ENCODE peak calls at places on chromosome 17, in four cellular contexts. Q is stimulated activated CD8-positive, alpha-beta memory T cell treated with anti-CD3 and anti-CD28 coated beads, Interleukin-4, amount 100 ng/mL, for 24 hours; B is NCI-H1092 treated with DMSO at 0.1 percent for 48 hours; G is cardiac fibroblast. P is an unnamed sample.

GRCh38 chr17:50062323-50063243 is 6.7 kb downstream of the ITGA3 start:
- DNase-seq in Q (no peak), B (no peak), G (peak; percentile 90), P (peak; percentile 35)

GRCh38 chr17:51860934-51861561 is 297.5 kb downstream of the CA10 start:
- DNase-seq in Q (no peak), B (peak; percentile 91), G (peak; percentile 3), P (no peak)

GRCh38 chr17:64938925-64939474 is 19.7 kb upstream of the LRRC37A3 start:
- DNase-seq in Q (peak; percentile 37), B (no peak), G (peak; percentile 53), P (peak; percentile 74)

GRCh38 chr17:76735006-76735405 is 2.1 kb downstream of the SRSF2 start:
- DNase-seq in Q (no peak), B (no peak), G (peak; percentile 51), P (peak; percentile 48)

GRCh38 chr17:77126519-77126918 is 14.2 kb upstream of the SEC14L1 start:
- DNase-seq in Q (no peak), B (peak; percentile 51), G (no peak), P (peak; percentile 89)

GRCh38 chr17:2093349-2093748 is 38.4 kb downstream of the HIC1 start:
- DNase-seq in Q (no peak), B (no peak), G (no peak), P (no peak)

GRCh38 chr17:39925282-39926134 is 1.9 kb downstream of the ORMDL3 start:
- DNase-seq in Q (no peak), B (no peak), G (peak; percentile 6), P (no peak)

GRCh38 chr17:50834786-50835562 is 412 bp upstream of the WFIKKN2 start:
- DNase-seq in Q (no peak), B (no peak), G (peak; percentile 51), P (peak; percentile 19)

GRCh38 chr17:50830994-50831393 is 4.4 kb upstream of the WFIKKN2 start:
- DNase-seq in Q (no peak), B (no peak), G (no peak), P (no peak)

GRCh38 chr17:81371910-81372760 is 23.1 kb upstream of the BAHCC1 start:
- DNase-seq in Q (no peak), B (peak; percentile 19), G (peak; percentile 65), P (peak; percentile 74)

GRCh38 chr17:81387235-81388060 is 7.8 kb upstream of the BAHCC1 start:
- DNase-seq in Q (no peak), B (no peak), G (peak; percentile 70), P (peak; percentile 64)

GRCh38 chr17:62963296-62963695 is 2.7 kb upstream of the TANC2 start:
- DNase-seq in Q (no peak), B (no peak), G (no peak), P (no peak)

GRCh38 chr17:45020354-45021138 is 30.9 kb downstream of the DCAKD start:
- DNase-seq in Q (no peak), B (no peak), G (peak; percentile 65), P (peak; percentile 77)

GRCh38 chr17:39769974-39770587 is 32.3 kb downstream of the GRB7 start:
- DNase-seq in Q (no peak), B (no peak), G (no peak), P (no peak)

GRCh38 chr17:58741121-58741625 is 14.5 kb upstream of the PPM1E start:
- DNase-seq in Q (no peak), B (no peak), G (peak; percentile 15), P (no peak)

GRCh38 chr17:50904522-50905459 is 38.6 kb upstream of the TOB1 start:
- DNase-seq in Q (no peak), B (peak; percentile 97), G (peak; percentile 51), P (no peak)

GRCh38 chr17:73029021-73029420 is 63.5 kb downstream of the SLC39A11 start:
- DNase-seq in Q (no peak), B (no peak), G (no peak), P (no peak)

GRCh38 chr17:73872816-73873215 is 228.6 kb upstream of the SDK2 start:
- DNase-seq in Q (no peak), B (no peak), G (no peak), P (no peak)

GRCh38 chr17:39461911-39462641 is 790 bp downstream of the CDK12 start:
- DNase-seq in Q (peak; percentile 47), B (peak; percentile 34), G (no peak), P (peak; percentile 58)

GRCh38 chr17:61294777-61295176 is 104.9 kb upstream of the TBX2 start:
- DNase-seq in Q (no peak), B (no peak), G (peak; percentile 36), P (peak; percentile 7)

GRCh38 chr17:41812176-41813038 is at the start of gene FKBP10:
- DNase-seq in Q (no peak), B (peak; percentile 45), G (peak; percentile 88), P (peak; percentile 77)

GRCh38 chr17:39938140-39938869 is 10.8 kb downstream of the LRRC3C start:
- DNase-seq in Q (no peak), B (no peak), G (no peak), P (no peak)

GRCh38 chr17:78343099-78343432 is 16.8 kb downstream of the SOCS3 start:
- DNase-seq in Q (no peak), B (no peak), G (peak; percentile 96), P (peak; percentile 74)

GRCh38 chr17:57552114-57552601 is 192.9 kb downstream of the CCDC182 start:
- DNase-seq in Q (no peak), B (no peak), G (peak; percentile 63), P (peak; percentile 49)

GRCh38 chr17:72407336-72408121 is 286.7 kb downstream of the SOX9 start:
- DNase-seq in Q (no peak), B (peak; percentile 93), G (peak; percentile 94), P (peak; percentile 88)

GRCh38 chr17:39224778-39225307 is 902 bp downstream of the STAC2 start:
- DNase-seq in Q (no peak), B (no peak), G (no peak), P (no peak)

GRCh38 chr17:79978545-79978852 is 57.2 kb downstream of the TBC1D16 start:
- DNase-seq in Q (no peak), B (no peak), G (no peak), P (peak; percentile 69)

GRCh38 chr17:17792551-17793377 is 44.0 kb downstream of the SREBF1 start:
- DNase-seq in Q (peak; percentile 21), B (peak; percentile 44), G (peak; percentile 88), P (peak; percentile 74)

GRCh38 chr17:19799796-19800195 is 51.7 kb upstream of the ALDH3A1 start:
- DNase-seq in Q (no peak), B (no peak), G (no peak), P (no peak)

GRCh38 chr17:31266042-31266441 is 31.0 kb downstream of the OMG start:
- DNase-seq in Q (no peak), B (no peak), G (no peak), P (peak; percentile 7)

GRCh38 chr17:73248532-73248931 is 13.1 kb downstream of the CPSF4L start:
- DNase-seq in Q (no peak), B (no peak), G (no peak), P (no peak)

GRCh38 chr17:488993-489757 is 136.6 kb upstream of the RPH3AL start:
- DNase-seq in Q (no peak), B (no peak), G (peak; percentile 27), P (peak; percentile 55)

P was measured in dermis blood vessel endothelial cell.